ENCODE peak calls at places on chromosomes 12 and 14, in five cellular contexts. One of them, this sample, is unnamed.

GRCh38 chr14:96260341-96260821 is 4.4 kb downstream of the BDKRB1 start:
- DNase-seq in HCT116: no peak
- DNase-seq in lung: no peak
- DNase-seq in adrenal gland: no peak
- DNase-seq in kidney: no peak
- DNase-seq in this sample: no peak

GRCh38 chr14:53168786-53169185 is 15.7 kb upstream of the DDHD1 start:
- DNase-seq in HCT116: no peak
- DNase-seq in lung: no peak
- DNase-seq in adrenal gland: no peak
- DNase-seq in kidney: no peak
- DNase-seq in this sample: no peak

GRCh38 chr12:106251636-106252035 is 3.8 kb upstream of the CKAP4 start:
- DNase-seq in HCT116: no peak
- DNase-seq in lung: no peak
- DNase-seq in adrenal gland: no peak
- DNase-seq in kidney: no peak
- DNase-seq in this sample: no peak

GRCh38 chr12:113850309-113851056 is 115.6 kb downstream of the RBM19 start:
- DNase-seq in HCT116: no peak
- DNase-seq in lung: no peak
- DNase-seq in adrenal gland: peak; percentile 57
- DNase-seq in kidney: no peak
- DNase-seq in this sample: no peak

GRCh38 chr14:95503365-95504134 is 12.9 kb downstream of the SYNE3 start:
- DNase-seq in HCT116: no peak
- DNase-seq in lung: no peak
- DNase-seq in adrenal gland: no peak
- DNase-seq in kidney: no peak
- DNase-seq in this sample: no peak

GRCh38 chr12:10220398-10221077 is 7.9 kb downstream of the GABARAPL1 start:
- DNase-seq in HCT116: no peak
- DNase-seq in lung: peak; percentile 64
- DNase-seq in adrenal gland: peak; percentile 85
- DNase-seq in kidney: no peak
- DNase-seq in this sample: no peak

GRCh38 chr12:70606001-70606400 is 31.2 kb downstream of the PTPRB start:
- DNase-seq in HCT116: no peak
- DNase-seq in lung: no peak
- DNase-seq in adrenal gland: no peak
- DNase-seq in kidney: no peak
- DNase-seq in this sample: no peak

GRCh38 chr14:91108941-91109611 is 4.8 kb upstream of the DGLUCY start:
- DNase-seq in HCT116: no peak
- DNase-seq in lung: no peak
- DNase-seq in adrenal gland: peak; percentile 13
- DNase-seq in kidney: peak; percentile 71
- DNase-seq in this sample: no peak

GRCh38 chr14:59161571-59162175 is 26.8 kb upstream of the DAAM1 start:
- DNase-seq in HCT116: peak; percentile 10
- DNase-seq in lung: no peak
- DNase-seq in adrenal gland: peak; percentile 2
- DNase-seq in kidney: no peak
- DNase-seq in this sample: peak; percentile 16

GRCh38 chr12:47079894-47080724 is at the start of gene AMIGO2:
- DNase-seq in HCT116: no peak
- DNase-seq in lung: peak; percentile 59
- DNase-seq in adrenal gland: peak; percentile 65
- DNase-seq in kidney: peak; percentile 81
- DNase-seq in this sample: no peak

GRCh38 chr12:57781241-57781640 is 1.3 kb upstream of the TSFM start:
- DNase-seq in HCT116: no peak
- DNase-seq in lung: no peak
- DNase-seq in adrenal gland: no peak
- DNase-seq in kidney: no peak
- DNase-seq in this sample: no peak

GRCh38 chr14:52906141-52906601 is 44.7 kb downstream of the FERMT2 start:
- DNase-seq in HCT116: peak; percentile 71
- DNase-seq in lung: no peak
- DNase-seq in adrenal gland: no peak
- DNase-seq in kidney: no peak
- DNase-seq in this sample: peak; percentile 60

GRCh38 chr14:68707496-68707895 is 85.4 kb downstream of the ZFP36L1 start:
- DNase-seq in HCT116: no peak
- DNase-seq in lung: no peak
- DNase-seq in adrenal gland: no peak
- DNase-seq in kidney: no peak
- DNase-seq in this sample: no peak

GRCh38 chr12:33115716-33116115 is 219.1 kb upstream of the PKP2 start:
- DNase-seq in HCT116: no peak
- DNase-seq in lung: no peak
- DNase-seq in adrenal gland: no peak
- DNase-seq in kidney: no peak
- DNase-seq in this sample: no peak

GRCh38 chr12:19014243-19014642 is 115.3 kb upstream of the PLEKHA5 start:
- DNase-seq in HCT116: no peak
- DNase-seq in lung: no peak
- DNase-seq in adrenal gland: no peak
- DNase-seq in kidney: no peak
- DNase-seq in this sample: no peak

GRCh38 chr14:21019377-21019776 is 5.5 kb downstream of the NDRG2 start:
- DNase-seq in HCT116: no peak
- DNase-seq in lung: no peak
- DNase-seq in adrenal gland: no peak
- DNase-seq in kidney: no peak
- DNase-seq in this sample: no peak

GRCh38 chr14:32594766-32595165 is 265.7 kb downstream of the AKAP6 start:
- DNase-seq in HCT116: no peak
- DNase-seq in lung: no peak
- DNase-seq in adrenal gland: no peak
- DNase-seq in kidney: no peak
- DNase-seq in this sample: peak; percentile 53

GRCh38 chr12:107400686-107401447 is 284.7 kb upstream of the PWP1 start:
- DNase-seq in HCT116: no peak
- DNase-seq in lung: no peak
- DNase-seq in adrenal gland: peak; percentile 32
- DNase-seq in kidney: no peak
- DNase-seq in this sample: no peak

GRCh38 chr14:70879448-70879847 is 27.8 kb upstream of the PCNX1 start:
- DNase-seq in HCT116: no peak
- DNase-seq in lung: no peak
- DNase-seq in adrenal gland: no peak
- DNase-seq in kidney: no peak
- DNase-seq in this sample: no peak

GRCh38 chr14:42027271-42027670 is 420.6 kb downstream of the LRFN5 start:
- DNase-seq in HCT116: no peak
- DNase-seq in lung: no peak
- DNase-seq in adrenal gland: no peak
- DNase-seq in kidney: no peak
- DNase-seq in this sample: no peak

GRCh38 chr12:106896603-106897002 is 59.1 kb upstream of the TMEM263 start:
- DNase-seq in HCT116: no peak
- DNase-seq in lung: no peak
- DNase-seq in adrenal gland: no peak
- DNase-seq in kidney: no peak
- DNase-seq in this sample: no peak

GRCh38 chr14:99969673-99970322 is 95.4 kb upstream of the EVL start:
- DNase-seq in HCT116: no peak
- DNase-seq in lung: no peak
- DNase-seq in adrenal gland: no peak
- DNase-seq in kidney: no peak
- DNase-seq in this sample: no peak

GRCh38 chr12:122870867-122871664 is 24.9 kb downstream of the VPS37B start:
- DNase-seq in HCT116: no peak
- DNase-seq in lung: no peak
- DNase-seq in adrenal gland: peak; percentile 71
- DNase-seq in kidney: peak; percentile 58
- DNase-seq in this sample: no peak

GRCh38 chr14:60734465-60735242 is at the start of gene MNAT1:
- DNase-seq in HCT116: peak; percentile 78
- DNase-seq in lung: peak; percentile 78
- DNase-seq in adrenal gland: peak; percentile 75
- DNase-seq in kidney: peak; percentile 92
- DNase-seq in this sample: peak; percentile 42

GRCh38 chr12:115752913-115753726 is 524.4 kb downstream of the MED13L start:
- DNase-seq in HCT116: peak; percentile 42
- DNase-seq in lung: peak; percentile 36
- DNase-seq in adrenal gland: peak; percentile 68
- DNase-seq in kidney: no peak
- DNase-seq in this sample: peak; percentile 17

GRCh38 chr14:54567634-54568561 is 970 bp downstream of the SAMD4A start:
- DNase-seq in HCT116: no peak
- DNase-seq in lung: peak; percentile 50
- DNase-seq in adrenal gland: peak; percentile 65
- DNase-seq in kidney: peak; percentile 90
- DNase-seq in this sample: no peak

GRCh38 chr14:84442481-84442880 is 1087.5 kb upstream of the FLRT2 start:
- DNase-seq in HCT116: no peak
- DNase-seq in lung: no peak
- DNase-seq in adrenal gland: no peak
- DNase-seq in kidney: no peak
- DNase-seq in this sample: no peak

GRCh38 chr12:14403711-14404164 is 38.3 kb downstream of the ATF7IP start:
- DNase-seq in HCT116: no peak
- DNase-seq in lung: no peak
- DNase-seq in adrenal gland: peak; percentile 54
- DNase-seq in kidney: no peak
- DNase-seq in this sample: peak; percentile 59

GRCh38 chr14:97056086-97056485 is 258.9 kb downstream of the VRK1 start:
- DNase-seq in HCT116: no peak
- DNase-seq in lung: no peak
- DNase-seq in adrenal gland: no peak
- DNase-seq in kidney: no peak
- DNase-seq in this sample: no peak

GRCh38 chr14:75720828-75721227 is 59.8 kb downstream of the TTLL5 start:
- DNase-seq in HCT116: no peak
- DNase-seq in lung: no peak
- DNase-seq in adrenal gland: peak; percentile 82
- DNase-seq in kidney: peak; percentile 77
- DNase-seq in this sample: no peak

GRCh38 chr12:11171953-11172675 is 1.1 kb downstream of the SMIM10L1 start:
- DNase-seq in HCT116: no peak
- DNase-seq in lung: no peak
- DNase-seq in adrenal gland: no peak
- DNase-seq in kidney: no peak
- DNase-seq in this sample: no peak

DNA sequence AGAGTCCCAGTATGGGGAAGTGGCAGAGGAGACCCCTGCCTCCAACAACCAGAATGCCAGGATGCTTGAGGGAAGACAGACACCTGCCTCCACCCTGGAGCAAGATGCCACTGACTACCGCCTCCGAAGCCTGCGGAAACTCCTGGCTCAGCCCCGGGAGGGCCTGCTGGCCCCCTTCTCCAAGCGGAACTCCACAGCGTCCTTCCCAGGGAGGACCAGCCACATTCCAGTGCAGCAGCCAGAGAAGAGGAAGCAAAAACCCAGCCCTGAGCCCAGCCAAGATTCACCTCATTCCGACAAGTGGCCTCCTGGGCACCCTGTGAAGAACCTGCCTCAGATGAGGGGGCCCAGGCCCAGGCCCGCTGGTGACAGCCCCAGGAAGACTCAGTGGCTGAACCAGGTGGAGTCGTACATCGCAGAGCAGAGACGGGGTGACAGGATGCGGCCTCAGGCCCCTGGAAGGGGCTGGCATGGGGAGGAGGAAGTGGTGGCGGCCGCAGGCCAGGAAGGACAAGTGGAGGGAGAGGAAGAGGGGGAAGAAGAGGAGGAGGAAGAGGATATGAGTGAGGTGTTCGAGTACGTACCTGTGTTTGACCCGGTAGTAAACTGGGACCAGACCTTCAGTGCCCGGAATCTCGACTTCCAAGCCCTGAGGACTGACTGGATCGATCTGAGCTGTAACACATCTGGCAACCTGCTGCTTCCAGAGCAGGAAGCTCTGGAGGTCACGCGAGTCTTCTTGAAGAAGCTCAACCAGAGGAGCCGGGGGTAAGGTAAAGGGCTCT is 93.7 kb downstream of the B4GALNT3 start:
- DNase-seq in HCT116: no peak
- DNase-seq in lung: no peak
- DNase-seq in adrenal gland: no peak
- DNase-seq in kidney: no peak
- DNase-seq in this sample: no peak
- H3K4me3 ChIP-seq in HCT116: no peak overlapping the region
- H3K4me3 ChIP-seq in lung: no peak overlapping the region
- H3K4me3 ChIP-seq in adrenal gland: no peak overlapping the region
- H3K4me3 ChIP-seq in kidney: no peak overlapping the region
- H3K4me3 ChIP-seq in this sample: no peak overlapping the region

DNA sequence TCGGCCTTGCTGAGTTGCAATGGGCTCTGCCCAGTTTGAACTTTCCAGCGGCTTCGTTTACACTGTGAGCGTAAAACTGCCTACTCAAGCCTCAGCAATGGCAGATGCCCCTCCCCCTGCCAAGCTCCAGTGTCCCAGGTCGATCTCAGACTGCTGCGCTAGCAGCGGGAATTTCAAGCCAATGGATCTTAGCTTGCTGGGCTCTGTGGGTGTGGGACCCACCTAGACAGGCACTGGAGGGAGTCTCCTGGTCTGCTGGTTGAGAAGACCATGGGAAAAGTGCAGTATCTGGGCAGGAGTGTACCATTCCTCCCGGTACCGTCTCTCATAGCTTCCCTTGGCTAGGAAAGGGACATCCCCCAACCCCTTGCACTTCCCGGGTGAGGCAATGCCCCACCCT is 88.2 kb downstream of the KLHL28 start:
- DNase-seq in HCT116: no peak
- DNase-seq in lung: no peak
- DNase-seq in adrenal gland: no peak
- DNase-seq in kidney: no peak
- DNase-seq in this sample: no peak
- H3K4me3 ChIP-seq in HCT116: no peak overlapping the region
- H3K4me3 ChIP-seq in lung: no peak overlapping the region
- H3K4me3 ChIP-seq in adrenal gland: no peak overlapping the region
- H3K4me3 ChIP-seq in kidney: no peak overlapping the region
- H3K4me3 ChIP-seq in this sample: no peak overlapping the region

GRCh38 chr14:79332504-79333197 is 878.7 kb downstream of the DIO2 start:
- DNase-seq in HCT116: no peak
- DNase-seq in lung: no peak
- DNase-seq in adrenal gland: no peak
- DNase-seq in kidney: no peak
- DNase-seq in this sample: no peak
- H3K4me3 ChIP-seq in HCT116: no peak overlapping the region
- H3K4me3 ChIP-seq in lung: no peak overlapping the region
- H3K4me3 ChIP-seq in adrenal gland: no peak overlapping the region
- H3K4me3 ChIP-seq in kidney: no peak overlapping the region
- H3K4me3 ChIP-seq in this sample: no peak overlapping the region

GRCh38 chr14:73567951-73568885 is 795 bp upstream of the ACOT2 start:
- DNase-seq in HCT116: no peak
- DNase-seq in lung: no peak
- DNase-seq in adrenal gland: no peak
- DNase-seq in kidney: no peak
- DNase-seq in this sample: no peak
- H3K4me3 ChIP-seq in HCT116: no peak overlapping the region
- H3K4me3 ChIP-seq in lung: no peak overlapping the region
- H3K4me3 ChIP-seq in adrenal gland: peak overlapping the region; percentile 67
- H3K4me3 ChIP-seq in kidney: peak overlapping the region; percentile 90
- H3K4me3 ChIP-seq in this sample: peak overlapping the region; percentile 68

GRCh38 chr12:120076651-120077050 is 39.9 kb downstream of the RAB35 start:
- DNase-seq in HCT116: no peak
- DNase-seq in lung: no peak
- DNase-seq in adrenal gland: no peak
- DNase-seq in kidney: no peak
- DNase-seq in this sample: no peak
- H3K4me3 ChIP-seq in HCT116: no peak overlapping the region
- H3K4me3 ChIP-seq in lung: no peak overlapping the region
- H3K4me3 ChIP-seq in adrenal gland: no peak overlapping the region
- H3K4me3 ChIP-seq in kidney: no peak overlapping the region
- H3K4me3 ChIP-seq in this sample: no peak overlapping the region

GRCh38 chr12:85656561-85656960 is 179.6 kb downstream of the RASSF9 start:
- DNase-seq in HCT116: no peak
- DNase-seq in lung: no peak
- DNase-seq in adrenal gland: no peak
- DNase-seq in kidney: no peak
- DNase-seq in this sample: no peak
- H3K4me3 ChIP-seq in HCT116: no peak overlapping the region
- H3K4me3 ChIP-seq in lung: no peak overlapping the region
- H3K4me3 ChIP-seq in adrenal gland: no peak overlapping the region
- H3K4me3 ChIP-seq in kidney: no peak overlapping the region
- H3K4me3 ChIP-seq in this sample: no peak overlapping the region